ENCODE peak calls at places on chromosomes 5 and 9, in seven cellular contexts. One of them, this sample, is unnamed.

GRCh38 chr9:115596743-115597080 is 478.8 kb upstream of the TNC start:
- DNase-seq in AG08395: peak; percentile 9
- DNase-seq in frontal cortex: no peak
- DNase-seq in lung: no peak
- DNase-seq in stimulated activated naive CD8-positive, alpha-beta T cell treated with anti-CD3 and anti-CD28 coated beads, Interleukin-15, amount 100 ng/mL, for 72 hours: no peak
- DNase-seq in NCI-H1092: no peak
- DNase-seq in astrocyte of the hippocampus: no peak
- DNase-seq in this sample: no peak

GRCh38 chr5:17189381-17190036 is 27.9 kb upstream of the BASP1 start:
- DNase-seq in frontal cortex: peak; percentile 37
- DNase-seq in NCI-H1092: peak; percentile 77
- DNase-seq in astrocyte of the hippocampus: peak; percentile 90
- DNase-seq in AG08395: peak; percentile 59
- DNase-seq in stimulated activated naive CD8-positive, alpha-beta T cell treated with anti-CD3 and anti-CD28 coated beads, Interleukin-15, amount 100 ng/mL, for 72 hours: peak; percentile 52
- DNase-seq in lung: peak; percentile 76
- DNase-seq in this sample: peak; percentile 75

GRCh38 chr5:93403529-93403928 is 177.5 kb downstream of the NR2F1-AS1 start:
- DNase-seq in stimulated activated naive CD8-positive, alpha-beta T cell treated with anti-CD3 and anti-CD28 coated beads, Interleukin-15, amount 100 ng/mL, for 72 hours: no peak
- DNase-seq in NCI-H1092: no peak
- DNase-seq in AG08395: no peak
- DNase-seq in frontal cortex: no peak
- DNase-seq in lung: no peak
- DNase-seq in astrocyte of the hippocampus: no peak
- DNase-seq in this sample: no peak

GRCh38 chr9:6924149-6924548 is 166.4 kb downstream of the KDM4C start:
- DNase-seq in lung: no peak
- DNase-seq in frontal cortex: no peak
- DNase-seq in NCI-H1092: no peak
- DNase-seq in stimulated activated naive CD8-positive, alpha-beta T cell treated with anti-CD3 and anti-CD28 coated beads, Interleukin-15, amount 100 ng/mL, for 72 hours: no peak
- DNase-seq in astrocyte of the hippocampus: no peak
- DNase-seq in AG08395: no peak
- DNase-seq in this sample: no peak

GRCh38 chr5:10288600-10289213 is 19.0 kb downstream of the CMBL start:
- DNase-seq in astrocyte of the hippocampus: peak; percentile 44
- DNase-seq in frontal cortex: no peak
- DNase-seq in NCI-H1092: peak; percentile 96
- DNase-seq in lung: peak; percentile 85
- DNase-seq in stimulated activated naive CD8-positive, alpha-beta T cell treated with anti-CD3 and anti-CD28 coated beads, Interleukin-15, amount 100 ng/mL, for 72 hours: peak; percentile 22
- DNase-seq in AG08395: no peak
- DNase-seq in this sample: peak; percentile 29

GRCh38 chr5:102532126-102532525 is 33.3 kb upstream of the SLCO6A1 start:
- DNase-seq in lung: no peak
- DNase-seq in NCI-H1092: no peak
- DNase-seq in frontal cortex: no peak
- DNase-seq in stimulated activated naive CD8-positive, alpha-beta T cell treated with anti-CD3 and anti-CD28 coated beads, Interleukin-15, amount 100 ng/mL, for 72 hours: no peak
- DNase-seq in AG08395: no peak
- DNase-seq in astrocyte of the hippocampus: peak; percentile 20
- DNase-seq in this sample: no peak

GRCh38 chr5:172417983-172418630 is 36.2 kb downstream of the SH3PXD2B start:
- DNase-seq in AG08395: peak; percentile 94
- DNase-seq in NCI-H1092: no peak
- DNase-seq in lung: peak; percentile 89
- DNase-seq in frontal cortex: no peak
- DNase-seq in stimulated activated naive CD8-positive, alpha-beta T cell treated with anti-CD3 and anti-CD28 coated beads, Interleukin-15, amount 100 ng/mL, for 72 hours: no peak
- DNase-seq in astrocyte of the hippocampus: peak; percentile 96
- DNase-seq in this sample: peak; percentile 98

GRCh38 chr9:134054891-134055811 is 12.7 kb downstream of the BRD3 start:
- DNase-seq in lung: no peak
- DNase-seq in AG08395: no peak
- DNase-seq in frontal cortex: no peak
- DNase-seq in NCI-H1092: no peak
- DNase-seq in astrocyte of the hippocampus: no peak
- DNase-seq in stimulated activated naive CD8-positive, alpha-beta T cell treated with anti-CD3 and anti-CD28 coated beads, Interleukin-15, amount 100 ng/mL, for 72 hours: no peak
- DNase-seq in this sample: no peak

GRCh38 chr5:176788931-176789872 is 21.2 kb upstream of the UNC5A start:
- DNase-seq in frontal cortex: no peak
- DNase-seq in astrocyte of the hippocampus: no peak
- DNase-seq in AG08395: no peak
- DNase-seq in lung: no peak
- DNase-seq in NCI-H1092: no peak
- DNase-seq in stimulated activated naive CD8-positive, alpha-beta T cell treated with anti-CD3 and anti-CD28 coated beads, Interleukin-15, amount 100 ng/mL, for 72 hours: no peak
- DNase-seq in this sample: peak; percentile 37

GRCh38 chr5:172659909-172660628 is 19.0 kb downstream of the NEURL1B start:
- DNase-seq in frontal cortex: peak; percentile 60
- DNase-seq in NCI-H1092: peak; percentile 33
- DNase-seq in lung: peak; percentile 60
- DNase-seq in stimulated activated naive CD8-positive, alpha-beta T cell treated with anti-CD3 and anti-CD28 coated beads, Interleukin-15, amount 100 ng/mL, for 72 hours: no peak
- DNase-seq in astrocyte of the hippocampus: peak; percentile 81
- DNase-seq in AG08395: peak; percentile 93
- DNase-seq in this sample: peak; percentile 53

GRCh38 chr5:140408750-140409241 is 7.2 kb downstream of the ANKHD1 start:
- DNase-seq in AG08395: no peak
- DNase-seq in NCI-H1092: no peak
- DNase-seq in stimulated activated naive CD8-positive, alpha-beta T cell treated with anti-CD3 and anti-CD28 coated beads, Interleukin-15, amount 100 ng/mL, for 72 hours: no peak
- DNase-seq in astrocyte of the hippocampus: peak; percentile 24
- DNase-seq in lung: no peak
- DNase-seq in frontal cortex: no peak
- DNase-seq in this sample: no peak

GRCh38 chr5:105840800-105841199 is 1829.9 kb downstream of the EFNA5 start:
- DNase-seq in lung: no peak
- DNase-seq in AG08395: no peak
- DNase-seq in stimulated activated naive CD8-positive, alpha-beta T cell treated with anti-CD3 and anti-CD28 coated beads, Interleukin-15, amount 100 ng/mL, for 72 hours: no peak
- DNase-seq in frontal cortex: no peak
- DNase-seq in astrocyte of the hippocampus: peak; percentile 9
- DNase-seq in NCI-H1092: no peak
- DNase-seq in this sample: no peak

This sample was measured in MG63.